ENCODE peak calls at places on chromosomes 5 and 9, in four cellular contexts. D is cardiac fibroblast, Y is fibroblast of pulmonary artery, G is mucosa of descending colon. J is an unnamed sample.

GRCh38 chr9:103731541-103731940 is 362.6 kb upstream of the SMC2 start:
- DNase-seq in D (peak), Y (peak), G (no peak), J (peak)

GRCh38 chr9:17600962-17601593 is 22.2 kb downstream of the SH3GL2 start:
- DNase-seq in D (no peak), G (no peak), Y (peak), J (peak)

GRCh38 chr5:96930058-96930457 is 5.8 kb upstream of the LNPEP start:
- DNase-seq in G (no peak), D (no peak), Y (no peak), J (no peak)

GRCh38 chr5:139652788-139653241 is 4.7 kb downstream of the CXXC5 start:
- DNase-seq in Y (no peak), G (peak), D (no peak), J (peak)

GRCh38 chr9:42388146-42388690 is 204.8 kb downstream of the SPATA31A6 start:
- DNase-seq in D (no peak), Y (no peak), G (no peak), J (peak)

GRCh38 chr9:127162046-127162445 is 39.6 kb upstream of the ANGPTL2 start:
- DNase-seq in Y (no peak), G (no peak), D (no peak), J (no peak)

GRCh38 chr9:115522928-115523327 is 405.0 kb upstream of the TNC start:
- DNase-seq in D (no peak), G (no peak), Y (no peak), J (no peak)

GRCh38 chr5:147522435-147522834 is 12.6 kb upstream of the DPYSL3 start:
- DNase-seq in D (no peak), Y (peak), G (no peak), J (peak)

GRCh38 chr9:98094316-98094715 is 24.7 kb downstream of the TRIM14 start:
- DNase-seq in D (no peak), G (no peak), Y (no peak), J (no peak)

GRCh38 chr5:120901199-120901598 is 437.1 kb downstream of the PRR16 start:
- DNase-seq in D (no peak), G (no peak), Y (no peak), J (peak)

GRCh38 chr9:103410059-103410458 is 414.9 kb downstream of the CYLC2 start:
- DNase-seq in G (no peak), Y (peak), D (no peak), J (no peak)

GRCh38 chr9:92973700-92974099 is 26.4 kb downstream of the FGD3 start:
- DNase-seq in G (no peak), Y (no peak), D (no peak), J (no peak)

GRCh38 chr5:72280655-72281069 is 39.4 kb downstream of the MRPS27 start:
- DNase-seq in G (no peak), Y (peak), D (peak), J (peak)

GRCh38 chr9:21656776-21657637 is 145.4 kb upstream of the MTAP start:
- DNase-seq in D (peak), G (no peak), Y (peak), J (peak)

GRCh38 chr5:62593331-62593730 is 14.7 kb downstream of the LRRC70 start:
- DNase-seq in D (peak), Y (peak), G (no peak), J (peak)

GRCh38 chr5:128216860-128217531 is 133.4 kb downstream of the SLC12A2 start:
- DNase-seq in D (peak), Y (peak), G (no peak), J (peak)

GRCh38 chr5:171474106-171474878 is 54.8 kb downstream of the FGF18 start:
- DNase-seq in D (no peak), Y (no peak), G (no peak), J (no peak)

GRCh38 chr5:30908356-30908755 is 285.1 kb upstream of the CDH6 start:
- DNase-seq in G (no peak), Y (no peak), D (no peak), J (no peak)

GRCh38 chr9:114096866-114097612 is 2.1 kb downstream of the KIF12 start:
- DNase-seq in Y (no peak), G (no peak), D (no peak), J (no peak)

GRCh38 chr5:317086-317811 is 4.3 kb upstream of the AHRR start:
- DNase-seq in Y (peak), D (peak), G (no peak), J (peak)

GRCh38 chr5:163135849-163136248 is 301.5 kb upstream of the CCNG1 start:
- DNase-seq in D (no peak), G (no peak), Y (no peak), J (no peak)

GRCh38 chr5:98770911-98771322 is 2.5 kb upstream of the RGMB start:
- DNase-seq in D (peak), Y (peak), G (no peak), J (no peak)

GRCh38 chr5:117947121-117947520 is 1041.2 kb downstream of the DTWD2 start:
- DNase-seq in G (no peak), Y (no peak), D (no peak), J (no peak)

GRCh38 chr9:79661926-79662552 is 90.3 kb downstream of the TLE4 start:
- DNase-seq in D (no peak), G (no peak), Y (no peak), J (no peak)

GRCh38 chr5:151755383-151755782 is 3.0 kb downstream of the ATOX1 start:
- DNase-seq in Y (no peak), G (no peak), D (no peak), J (no peak)
- H3K4me3 ChIP-seq in Y (no peak), G (no peak), D (no peak), J (no peak)

DNA sequence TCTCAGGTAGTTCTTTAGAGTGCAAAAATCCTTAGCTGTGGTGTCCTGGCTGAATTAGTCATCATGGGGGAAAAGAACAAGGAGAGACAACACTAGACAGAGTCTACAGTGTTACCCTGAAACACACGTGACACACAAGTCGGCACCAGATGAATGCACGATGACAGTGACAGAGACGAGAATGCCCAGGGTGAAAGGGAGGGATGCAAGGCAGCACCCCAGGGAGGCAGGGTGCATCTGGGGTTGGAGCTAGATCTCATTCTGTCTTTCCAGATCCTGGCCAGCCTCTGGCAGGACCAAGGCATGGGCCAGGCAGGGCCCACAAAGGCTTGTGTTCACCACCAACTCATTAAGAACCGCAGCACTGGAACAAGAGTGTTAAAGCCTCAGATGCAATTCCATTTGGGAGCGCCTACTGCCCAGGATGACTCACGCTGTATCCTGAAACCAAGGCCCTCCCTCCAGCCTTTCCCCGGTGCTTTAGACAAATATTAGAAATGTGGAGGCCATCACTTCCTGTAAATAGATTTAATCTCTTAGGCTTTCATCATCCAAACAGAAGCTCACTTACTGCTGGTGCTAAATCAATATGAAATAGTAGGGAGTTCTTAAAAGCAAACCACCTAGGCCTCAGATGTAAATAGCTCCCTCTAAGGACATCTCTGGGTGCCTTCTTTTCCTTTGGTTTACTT is 56.1 kb downstream of the IRX2 start:
- DNase-seq in G (no peak), D (peak), Y (peak), J (peak)
- TF ChIP-seq CTCF in G (no peak), D (no peak), Y (no peak), J (no peak)

GRCh38 chr9:6689893-6690634 is 44.5 kb upstream of the GLDC start:
- DNase-seq in D (no peak), G (no peak), Y (no peak), J (no peak)
- H3K4me3 ChIP-seq in D (no peak), G (no peak), Y (no peak), J (no peak)

DNA sequence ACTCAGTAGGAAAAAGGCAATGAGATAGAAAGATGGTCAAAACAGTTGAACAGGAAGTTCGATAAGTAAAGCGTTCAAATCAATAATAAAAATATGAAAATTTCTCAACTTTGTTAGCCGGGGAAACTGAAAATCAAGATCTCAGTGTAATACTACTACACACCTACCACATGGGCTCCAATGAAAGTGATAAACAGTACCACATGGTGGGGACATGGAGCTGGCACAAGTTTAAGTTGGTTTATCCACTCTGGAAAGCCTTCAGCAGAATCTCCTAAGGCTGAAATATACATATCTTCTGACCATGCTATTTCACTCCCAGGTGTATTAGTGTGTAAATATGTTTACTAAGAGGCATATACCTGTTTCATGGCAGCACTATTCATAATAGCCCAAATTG is 126.8 kb downstream of the NXNL2 start:
- DNase-seq in G (no peak), D (peak), Y (peak), J (peak)
- TF ChIP-seq CTCF in G (no peak), D (no peak), Y (peak), J (peak)

GRCh38 chr9:95021166-95021886 is 294.8 kb downstream of the AOPEP start:
- DNase-seq in G (no peak), D (no peak), Y (no peak), J (no peak)

GRCh38 chr9:95025213-95026170 is 292.0 kb downstream of the FANCC start:
- DNase-seq in G (peak), D (peak), Y (peak), J (peak)

GRCh38 chr9:95027914-95028854 is 289.3 kb downstream of the FANCC start:
- DNase-seq in D (no peak), Y (no peak), G (no peak), J (no peak)

GRCh38 chr9:95024097-95024671 is 293.3 kb downstream of the FANCC start:
- DNase-seq in D (no peak), Y (no peak), G (no peak), J (no peak)

GRCh38 chr9:95023217-95024003 is 294.1 kb downstream of the FANCC start:
- DNase-seq in G (no peak), D (peak), Y (peak), J (peak)
- H3K4me3 ChIP-seq in G (no peak), D (no peak), Y (no peak), J (no peak)

DNA sequence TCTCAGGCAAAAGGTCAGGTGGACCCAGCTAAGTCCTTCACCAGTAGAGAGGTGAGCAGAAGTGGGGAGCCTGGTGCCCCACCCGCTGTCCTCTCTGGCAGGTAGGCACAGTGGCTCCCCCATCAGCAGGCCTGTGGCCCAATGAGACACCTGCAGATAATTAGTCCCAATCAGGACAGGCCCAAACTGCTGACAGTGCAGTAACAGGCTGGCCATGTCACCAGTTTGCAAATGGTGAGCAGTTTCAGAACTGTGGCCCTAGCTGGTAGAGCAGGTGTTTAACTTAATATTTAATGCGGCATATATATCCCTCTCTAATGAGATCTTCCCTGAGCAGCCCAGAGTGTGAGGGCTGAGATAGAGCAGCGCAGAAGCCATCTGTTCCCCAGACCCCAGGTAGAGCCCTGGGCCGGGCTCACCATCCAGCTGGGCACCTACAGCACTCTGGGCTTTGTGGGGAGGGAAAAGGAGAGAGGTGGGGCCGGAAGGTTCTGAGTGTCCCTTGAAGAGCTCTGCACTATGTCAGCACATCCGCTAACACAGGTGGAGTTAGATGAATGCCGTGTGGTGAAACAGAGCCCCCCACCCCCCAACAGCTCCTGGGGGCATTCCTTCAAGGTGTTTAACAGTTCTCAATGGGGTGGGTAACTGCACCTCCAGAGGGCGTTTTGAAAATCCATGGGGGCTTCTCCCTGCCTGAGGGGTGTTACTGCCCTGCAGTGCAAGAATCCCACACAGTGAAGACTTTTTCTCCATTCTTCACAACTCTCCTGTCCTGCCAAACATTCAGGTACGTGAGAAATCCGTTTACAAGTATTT is 120.5 kb downstream of the PAX5 start:
- DNase-seq in Y (no peak), G (no peak), D (no peak), J (no peak)
- TF ChIP-seq CTCF in Y (peak), G (no peak), D (peak), J (no peak)

DNA sequence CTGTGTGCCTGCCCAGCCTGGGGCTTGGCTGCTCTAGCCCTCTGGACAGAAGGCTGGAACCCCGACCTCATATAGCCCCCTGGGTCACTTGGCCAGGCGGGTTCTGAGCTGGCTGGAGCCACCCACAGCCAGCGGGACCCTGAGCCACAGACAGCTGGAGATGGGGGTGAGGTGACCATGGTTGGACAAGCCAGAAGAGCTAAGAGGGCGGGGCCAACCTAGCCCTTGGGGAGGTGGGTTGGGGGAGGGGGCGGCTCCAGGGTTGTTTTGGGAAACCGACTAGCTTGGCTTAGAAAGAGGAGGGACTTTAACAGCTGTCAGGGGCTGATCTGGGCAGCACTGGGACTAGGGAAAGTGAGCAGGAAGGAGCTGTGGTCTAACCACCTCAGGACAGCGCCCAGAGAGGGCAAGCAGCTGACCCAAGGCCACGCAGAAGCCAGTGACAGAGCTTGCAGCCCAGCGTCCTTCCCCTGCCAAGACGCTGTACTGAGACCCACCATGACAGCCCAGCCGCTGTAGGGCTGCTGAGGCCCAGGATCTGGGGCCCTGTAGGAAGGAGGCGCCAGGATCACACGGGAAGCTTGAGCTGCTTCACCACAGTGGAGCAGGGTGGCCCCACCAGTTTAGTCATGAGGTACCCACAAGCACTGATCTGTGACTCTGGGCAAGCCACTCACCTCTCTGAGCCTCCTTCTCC is 2.2 kb downstream of the AIF1L start:
- DNase-seq in D (no peak), Y (no peak), G (no peak), J (no peak)
- H3K4me3 ChIP-seq in D (no peak), Y (no peak), G (no peak), J (no peak)

DNA sequence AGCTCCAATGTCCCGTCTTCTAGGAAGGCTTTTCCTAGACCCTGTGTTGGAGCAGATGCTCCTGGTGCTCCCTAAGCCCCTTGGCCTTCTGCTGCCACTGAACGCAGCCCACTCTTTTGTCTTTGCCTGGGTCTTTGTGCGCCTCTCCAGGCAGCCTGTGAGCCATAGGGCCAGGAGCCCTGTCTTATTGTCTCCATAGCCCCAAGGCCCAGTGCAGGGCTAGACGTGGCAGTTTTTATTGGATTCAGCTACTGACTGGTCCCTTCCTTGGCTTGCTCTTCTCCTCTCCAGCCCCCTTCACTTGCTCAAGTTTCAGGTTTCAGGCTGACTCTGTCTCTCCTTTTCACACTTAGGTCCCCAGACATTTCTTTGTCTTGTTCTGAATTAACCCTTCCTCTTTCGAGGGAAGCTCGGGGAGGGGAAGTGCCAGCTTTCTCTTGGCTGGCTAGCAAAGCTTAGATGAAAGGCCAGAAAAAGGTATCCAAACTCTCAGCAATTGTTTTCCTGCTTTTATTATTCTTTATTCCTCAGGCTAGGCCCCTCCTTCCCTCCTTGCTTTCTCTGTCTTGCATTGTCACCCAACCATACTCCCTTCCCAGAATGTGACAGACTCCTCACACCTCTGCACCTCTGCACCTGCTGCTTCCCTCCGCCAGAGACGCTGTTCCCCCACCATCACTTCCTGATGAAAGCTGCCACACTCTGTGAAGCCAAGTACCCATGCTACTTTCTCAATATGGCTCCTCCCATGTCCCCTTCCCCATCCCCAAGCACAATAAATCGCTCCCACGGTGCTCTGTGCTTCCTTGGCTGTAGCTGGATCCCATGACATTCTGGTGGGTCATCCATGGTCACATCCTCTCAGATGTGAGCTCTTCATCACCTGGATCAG is 101.6 kb upstream of the CPEB4 start:
- DNase-seq in D (no peak), Y (no peak), G (no peak), J (no peak)
- TF ChIP-seq CTCF in D (no peak), Y (no peak), G (no peak), J (no peak)

J was measured in fibroblast of mammary gland.